ENCODE peak calls at places on chromosomes 11 and 22, in nine cellular contexts. R, N, Z, S, F, J, U, I and C are unnamed samples.

GRCh38 chr11:64745523-64746328 is 1.8 kb upstream of the RASGRP2 start:
- DNase-seq in J (no peak), U (no peak), N (peak), R (peak), F (peak), I (no peak), S (peak), Z (peak), C (peak)

GRCh38 chr22:30870451-30871345 is 97.9 kb downstream of the MORC2 start:
- DNase-seq in Z (no peak), R (no peak), F (no peak), N (no peak), J (no peak), U (no peak), S (no peak), I (no peak), C (no peak)

GRCh38 chr11:46827995-46828394 is 18.1 kb downstream of the CKAP5 start:
- DNase-seq in R (no peak), F (no peak), U (no peak), J (no peak), I (no peak), S (peak), Z (no peak), N (no peak), C (no peak)

GRCh38 chr11:28463826-28464225 is 355.6 kb downstream of the METTL15 start:
- DNase-seq in I (no peak), J (no peak), R (no peak), S (peak), U (no peak), N (no peak), F (no peak), Z (no peak), C (no peak)

GRCh38 chr11:12303431-12304149 is 73.8 kb upstream of the PARVA start:
- DNase-seq in J (no peak), N (no peak), F (no peak), U (no peak), R (no peak), I (no peak), Z (no peak), S (no peak), C (no peak)

GRCh38 chr11:27246925-27247324 is 116.1 kb downstream of the CCDC34 start:
- DNase-seq in Z (no peak), F (no peak), U (no peak), I (no peak), N (peak), R (no peak), J (no peak), S (no peak), C (no peak)

GRCh38 chr22:24407278-24407665 is 20.1 kb upstream of the ADORA2A start:
- DNase-seq in I (no peak), R (no peak), N (no peak), F (no peak), S (no peak), J (no peak), U (no peak), Z (no peak), C (no peak)

GRCh38 chr22:22940961-22941605 is 53.5 kb downstream of the IGLL5 start:
- DNase-seq in Z (no peak), J (no peak), R (no peak), N (no peak), S (no peak), F (no peak), U (no peak), I (no peak), C (no peak)

GRCh38 chr11:58334708-58335107 is 24.2 kb downstream of the OR5B17 start:
- DNase-seq in I (no peak), Z (peak), U (peak), S (peak), F (no peak), J (no peak), N (no peak), R (no peak), C (no peak)

GRCh38 chr11:69841170-69841858 is 22.1 kb upstream of the FGF3 start:
- DNase-seq in J (no peak), F (no peak), S (no peak), R (no peak), N (no peak), Z (peak), I (no peak), U (no peak), C (no peak)